ENCODE peak calls at places on chromosomes 4 and X, in six cellular contexts. S is A549, Z is K562, F is HEK293T, X is HepG2, C is GM12878. K is an unnamed sample.

GRCh38 chr4:88411491-88412101 is 32.9 kb downstream of the HERC6 start:
- DNase-seq in S (no peak), Z (no peak), F (no peak), X (no peak), C (peak; percentile 13), K (no peak)

GRCh38 chrX:68307767-68308166 is 125.5 kb downstream of the OPHN1 start:
- DNase-seq in S (peak; percentile 22), Z (no peak), F (no peak), X (no peak), C (no peak), K (peak; percentile 75)

GRCh38 chrX:131441033-131441432 is 102.8 kb upstream of the OR13H1 start:
- DNase-seq in S (peak; percentile 76), Z (no peak), F (no peak), X (peak; percentile 33), C (no peak), K (no peak)

GRCh38 chrX:142686653-142687283 is 339.0 kb upstream of the SPANXN4 start:
- DNase-seq in S (no peak), Z (no peak), F (no peak), X (no peak), C (no peak), K (no peak)

GRCh38 chr4:8607603-8608481 is 15.3 kb downstream of the CPZ start:
- DNase-seq in S (no peak), Z (peak; percentile 80), F (peak; percentile 85), X (no peak), C (no peak), K (no peak)

GRCh38 chrX:154327026-154327820 is 31.6 kb downstream of the TKTL1 start:
- DNase-seq in S (no peak), Z (no peak), F (no peak), X (no peak), C (no peak), K (no peak)

GRCh38 chr4:148143174-148143573 is 299.0 kb downstream of the NR3C2 start:
- DNase-seq in S (no peak), Z (no peak), F (no peak), X (no peak), C (no peak), K (no peak)

GRCh38 chrX:67893931-67894330 is 350.1 kb downstream of the AR start:
- DNase-seq in S (peak; percentile 4), Z (no peak), F (no peak), X (no peak), C (no peak), K (peak; percentile 3)

GRCh38 chrX:31185884-31186283 is 114.0 kb upstream of the FTHL17 start:
- DNase-seq in S (no peak), Z (no peak), F (no peak), X (no peak), C (no peak), K (no peak)

GRCh38 chrX:100748133-100748532 is 16.2 kb upstream of the SYTL4 start:
- DNase-seq in S (peak; percentile 18), Z (peak; percentile 9), F (no peak), X (peak; percentile 57), C (no peak), K (no peak)

GRCh38 chrX:71541546-71542022 is 8.7 kb downstream of the OGT start:
- DNase-seq in S (no peak), Z (no peak), F (no peak), X (no peak), C (no peak), K (peak; percentile 75)

GRCh38 chr4:63663870-63664269 is 745.4 kb downstream of the TECRL start:
- DNase-seq in S (no peak), Z (no peak), F (no peak), X (no peak), C (peak; percentile 41), K (no peak)

DNA sequence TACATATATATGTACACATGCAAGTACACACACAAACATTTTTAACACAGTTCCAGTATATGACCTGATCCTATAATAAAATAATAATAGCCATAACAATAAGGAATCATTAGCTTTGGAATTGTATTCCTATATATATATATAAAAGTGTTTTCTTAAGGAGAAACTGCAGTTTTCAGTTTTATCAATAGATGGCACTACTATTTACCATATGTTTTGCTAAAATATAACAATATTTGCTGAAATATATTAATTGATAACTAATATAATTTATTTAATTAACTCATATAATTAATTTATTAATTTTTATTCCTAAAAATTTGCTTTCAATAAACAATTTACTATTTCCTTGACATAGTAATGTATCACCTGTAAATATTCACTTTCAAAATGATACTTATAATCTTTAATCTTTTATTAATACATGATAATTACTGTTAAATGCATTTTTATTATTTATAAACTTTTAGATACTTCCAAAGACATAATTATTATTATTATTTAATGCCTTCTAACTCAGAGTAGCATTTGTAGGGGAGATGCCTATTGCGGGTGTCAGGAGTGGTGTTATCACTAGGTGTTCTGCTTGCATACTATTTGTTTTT is 599.5 kb downstream of the FSTL5 start:
- DNase-seq in S (peak; percentile 16), Z (no peak), F (no peak), X (no peak), C (no peak), K (peak; percentile 23)
- TF ChIP-seq BHLHE40 in S (no peak), Z (no peak), F (no peak), X (no peak), C (no peak), K (no peak)

DNA sequence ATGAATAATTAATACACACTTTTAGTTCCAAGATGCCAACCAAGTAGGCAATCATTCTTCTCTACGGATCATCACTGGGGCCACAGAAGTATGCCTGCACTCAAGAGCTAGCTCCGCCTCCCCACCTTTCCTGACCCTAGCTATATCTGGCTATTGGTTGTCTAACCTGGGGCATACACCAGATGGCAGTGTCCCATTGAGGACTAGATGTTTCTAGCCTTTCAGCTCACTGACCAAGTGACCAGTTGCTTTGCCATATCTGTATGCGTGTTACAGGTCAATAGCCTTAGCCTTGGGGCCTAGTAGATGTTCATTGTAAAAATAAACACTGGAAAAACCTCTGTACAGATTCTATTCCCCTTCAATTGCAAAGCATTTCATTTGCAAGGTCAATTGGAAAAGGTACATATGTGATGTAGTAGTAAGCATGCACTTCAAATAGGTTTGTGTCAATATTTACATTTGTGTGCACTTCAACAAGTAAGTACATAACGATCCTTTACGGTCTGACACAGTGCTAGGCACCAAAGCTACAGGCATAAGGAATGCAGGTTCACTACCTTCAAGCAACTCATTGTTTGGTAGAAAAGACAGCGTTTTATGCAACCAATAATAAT is 521.7 kb downstream of the PPARGC1A start:
- DNase-seq in S (no peak), Z (peak; percentile 26), F (peak; percentile 13), X (peak; percentile 23), C (no peak), K (peak; percentile 1)
- TF ChIP-seq BHLHE40 in S (no peak), Z (no peak), F (no peak), X (no peak), C (no peak), K (no peak)

GRCh38 chrX:10199212-10199611 is 42.4 kb downstream of the CLCN4 start:
- DNase-seq in S (no peak), Z (no peak), F (no peak), X (no peak), C (no peak), K (peak; percentile 67)
- TF ChIP-seq BHLHE40 in S (no peak), Z (no peak), F (no peak), X (no peak), C (no peak), K (no peak)

GRCh38 chrX:134419784-134420183 is 40.2 kb upstream of the HPRT1 start:
- DNase-seq in S (no peak), Z (no peak), F (no peak), X (no peak), C (no peak), K (no peak)
- TF ChIP-seq BHLHE40 in S (no peak), Z (no peak), F (no peak), X (no peak), C (no peak), K (no peak)

GRCh38 chr4:41080964-41081363 is 133.4 kb downstream of the APBB2 start:
- DNase-seq in S (no peak), Z (no peak), F (no peak), X (no peak), C (no peak), K (no peak)

GRCh38 chr4:41076481-41076880 is 137.9 kb downstream of the APBB2 start:
- DNase-seq in S (no peak), Z (no peak), F (no peak), X (no peak), C (no peak), K (no peak)

GRCh38 chr4:41077628-41078027 is 136.7 kb downstream of the APBB2 start:
- DNase-seq in S (no peak), Z (no peak), F (no peak), X (peak; percentile 57), C (no peak), K (no peak)

GRCh38 chr4:41081847-41082246 is 132.5 kb downstream of the APBB2 start:
- DNase-seq in S (no peak), Z (no peak), F (no peak), X (no peak), C (no peak), K (no peak)

GRCh38 chr4:41079871-41080565 is 134.3 kb downstream of the APBB2 start:
- DNase-seq in S (no peak), Z (no peak), F (no peak), X (no peak), C (no peak), K (no peak)
- TF ChIP-seq BHLHE40 in S (no peak), Z (no peak), F (no peak), X (no peak), C (no peak), K (no peak)

GRCh38 chrX:130147631-130148030 is 18.0 kb downstream of the AIFM1 start:
- DNase-seq in S (no peak), Z (no peak), F (no peak), X (no peak), C (no peak), K (no peak)
- TF ChIP-seq BHLHE40 in S (no peak), Z (no peak), F (no peak), X (no peak), C (no peak), K (no peak)

DNA sequence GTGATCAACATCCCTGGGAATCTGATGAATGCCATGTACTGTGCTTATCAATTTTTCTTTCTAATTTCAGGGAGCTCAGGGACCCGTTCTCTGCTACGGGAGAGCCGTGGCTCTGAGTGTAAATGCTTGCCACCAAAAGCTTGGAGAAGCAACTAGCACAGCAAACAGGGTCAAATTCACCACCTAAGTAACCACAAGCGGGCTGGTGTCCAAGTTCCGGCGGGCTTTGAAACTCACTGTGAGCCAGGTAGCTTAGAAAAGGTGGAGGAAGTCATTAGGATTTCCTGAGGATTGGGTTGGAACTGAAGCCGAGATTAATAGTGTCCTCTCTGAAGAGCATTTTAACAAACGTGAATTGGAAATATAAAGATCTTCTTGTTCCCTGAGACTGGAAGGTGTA is 87.2 kb downstream of the CLDN34 start:
- DNase-seq in S (no peak), Z (no peak), F (no peak), X (no peak), C (no peak), K (no peak)
- TF ChIP-seq BHLHE40 in S (no peak), Z (no peak), F (no peak), X (no peak), C (no peak), K (no peak)

GRCh38 chr4:183139058-183139740 is 40.1 kb downstream of the WWC2 start:
- DNase-seq in S (no peak), Z (no peak), F (no peak), X (no peak), C (no peak), K (peak; percentile 31)

GRCh38 chr4:183139972-183140570 is 41.0 kb downstream of the WWC2 start:
- DNase-seq in S (no peak), Z (no peak), F (no peak), X (peak; percentile 77), C (no peak), K (peak; percentile 58)

GRCh38 chr4:183140911-183141320 is 41.9 kb downstream of the WWC2 start:
- DNase-seq in S (no peak), Z (no peak), F (no peak), X (no peak), C (no peak), K (peak; percentile 76)

GRCh38 chr4:183132865-183133264 is 33.8 kb downstream of the WWC2 start:
- DNase-seq in S (no peak), Z (no peak), F (no peak), X (no peak), C (no peak), K (no peak)

GRCh38 chr4:183136880-183137279 is 37.8 kb downstream of the WWC2 start:
- DNase-seq in S (no peak), Z (no peak), F (no peak), X (no peak), C (no peak), K (peak; percentile 81)
- TF ChIP-seq BHLHE40 in S (no peak), Z (no peak), F (no peak), X (no peak), C (no peak), K (no peak)

K was measured in IMR-90.